ENCODE peak calls at places on chromosome 14, in eight cellular contexts. O is prostate gland, Y is IMR-90, T is stomach, F is GM12878, V is A549, W is H1, P is testis. A is an unnamed sample. For H3K4me1, the result is how much of the 10 kb centered on the place peaks cover.

GRCh38 chr14:58772814-58773620 is 135.3 kb downstream of the DACT1 start:
- DNase-seq in P (no peak), O (no peak), F (no peak), T (no peak), Y (peak), W (no peak), V (no peak), A (no peak)

GRCh38 chr14:98926802-98927201 is 345.2 kb downstream of the BCL11B start:
- DNase-seq in O (no peak), F (no peak), Y (no peak), V (no peak), P (no peak), T (no peak), W (no peak), A (no peak)

GRCh38 chr14:94769413-94770250 is at the start of gene GSC:
- DNase-seq in Y (peak), O (peak), W (no peak), P (peak), F (no peak), V (peak), T (peak), A (no peak)

GRCh38 chr14:18688346-18688745 is 87.4 kb downstream of the OR11H12 start:
- DNase-seq in Y (no peak), O (no peak), F (no peak), W (no peak), V (no peak), T (no peak), P (no peak), A (no peak)

GRCh38 chr14:37434867-37435266 is 160.2 kb downstream of the FOXA1 start:
- DNase-seq in W (no peak), P (no peak), Y (no peak), T (no peak), O (no peak), F (no peak), V (no peak), A (no peak)

GRCh38 chr14:49173765-49174373 is 412.3 kb downstream of the RPS29 start:
- DNase-seq in V (peak), T (peak), P (peak), F (peak), Y (peak), W (peak), O (peak), A (no peak)

GRCh38 chr14:61104358-61104757 is 123.3 kb downstream of the SLC38A6 start:
- DNase-seq in Y (no peak), P (no peak), W (no peak), F (no peak), O (no peak), V (no peak), T (no peak), A (no peak)

GRCh38 chr14:25017562-25017961 is 32.4 kb downstream of the STXBP6 start:
- DNase-seq in T (no peak), O (no peak), V (no peak), W (no peak), P (no peak), Y (no peak), F (no peak), A (no peak)

GRCh38 chr14:63777024-63777423 is 49.2 kb upstream of the SGPP1 start:
- DNase-seq in P (no peak), T (no peak), F (no peak), Y (peak), V (peak), O (no peak), W (no peak), A (no peak)

GRCh38 chr14:48973136-48973535 is 613.0 kb downstream of the RPS29 start:
- DNase-seq in V (no peak), W (no peak), F (no peak), P (no peak), Y (peak), O (no peak), T (no peak), A (no peak)

GRCh38 chr14:52071675-52072074 is 2.8 kb upstream of the NID2 start:
- DNase-seq in P (no peak), O (no peak), F (no peak), V (no peak), T (no peak), Y (peak), W (no peak), A (no peak)

GRCh38 chr14:89912667-89913211 is 41.8 kb downstream of the EFCAB11 start:
- DNase-seq in W (no peak), O (no peak), F (no peak), T (no peak), Y (peak), P (no peak), V (peak), A (no peak)

GRCh38 chr14:33273978-33274377 is 335.3 kb downstream of the NPAS3 start:
- DNase-seq in Y (no peak), V (no peak), F (peak), P (no peak), O (no peak), W (no peak), T (no peak), A (no peak)

GRCh38 chr14:78448483-78449094 is 278.4 kb downstream of the NRXN3 start:
- DNase-seq in V (peak), Y (no peak), W (peak), F (peak), T (peak), O (peak), P (peak), A (peak)

GRCh38 chr14:104940526-104941150 is 16.0 kb downstream of the PLD4 start:
- DNase-seq in T (no peak), V (no peak), O (no peak), P (no peak), Y (peak), W (no peak), F (no peak), A (no peak)

GRCh38 chr14:59787045-59787674 is 83.4 kb downstream of the RTN1 start:
- DNase-seq in V (no peak), O (no peak), P (no peak), Y (no peak), T (no peak), W (no peak), F (no peak), A (no peak)

GRCh38 chr14:48323655-48324054 is 648.2 kb upstream of the MDGA2 start:
- DNase-seq in O (no peak), V (no peak), T (no peak), W (no peak), Y (peak), P (no peak), F (no peak), A (no peak)

GRCh38 chr14:22627506-22628263 is 16.5 kb downstream of the OR6J1 start:
- DNase-seq in T (no peak), O (peak), V (no peak), P (no peak), Y (no peak), F (no peak), W (no peak), A (no peak)

GRCh38 chr14:101465795-101466448 is 95.4 kb upstream of the DIO3 start:
- DNase-seq in T (peak), F (no peak), P (no peak), W (no peak), V (no peak), O (no peak), Y (no peak), A (no peak)

GRCh38 chr14:29716150-29716549 is 211.5 kb downstream of the PRKD1 start:
- DNase-seq in T (no peak), O (no peak), Y (peak), W (no peak), F (no peak), V (no peak), P (no peak), A (no peak)

GRCh38 chr14:59301354-59301753 is 112.9 kb downstream of the DAAM1 start:
- DNase-seq in O (no peak), Y (no peak), T (no peak), V (no peak), W (no peak), P (no peak), F (peak), A (no peak)

GRCh38 chr14:96225745-96226151 is 21.1 kb downstream of the BDKRB2 start:
- DNase-seq in V (peak), T (no peak), O (no peak), W (peak), F (no peak), Y (peak), P (no peak), A (no peak)

GRCh38 chr14:79144891-79145290 is 974.7 kb downstream of the NRXN3 start:
- DNase-seq in V (no peak), O (no peak), Y (peak), W (no peak), F (no peak), T (no peak), P (no peak), A (no peak)

GRCh38 chr14:56862843-56863242 is 52.6 kb upstream of the OTX2 start:
- DNase-seq in T (no peak), Y (no peak), W (no peak), V (no peak), P (no peak), O (no peak), F (no peak), A (no peak)

GRCh38 chr14:50237448-50237847 is 6.1 kb upstream of the SOS2 start:
- DNase-seq in O (no peak), Y (no peak), T (no peak), W (no peak), V (no peak), F (no peak), P (no peak), A (no peak)

GRCh38 chr14:65290830-65291229 is 121.7 kb upstream of the FUT8 start:
- DNase-seq in P (no peak), W (no peak), T (no peak), F (no peak), O (no peak), V (peak), Y (peak), A (no peak)

GRCh38 chr14:73742520-73743238 is 28.5 kb upstream of the PNMA1 start:
- DNase-seq in F (no peak), O (no peak), W (no peak), T (no peak), Y (no peak), P (no peak), V (no peak), A (no peak)

GRCh38 chr14:49549881-49550280 is 36.3 kb downstream of the RPS29 start:
- DNase-seq in V (peak), F (no peak), O (no peak), P (no peak), Y (peak), W (peak), T (no peak), A (no peak)

GRCh38 chr14:49670475-49670874 is 17.5 kb downstream of the POLE2 start:
- DNase-seq in F (no peak), V (no peak), P (no peak), T (no peak), O (no peak), W (no peak), Y (no peak), A (no peak)

GRCh38 chr14:56854325-56854724 is 44.0 kb upstream of the OTX2 start:
- DNase-seq in T (no peak), V (no peak), F (no peak), Y (no peak), P (no peak), W (no peak), O (peak), A (no peak)

GRCh38 chr14:95725685-95726336 is 11.9 kb upstream of the TCL1A start:
- DNase-seq in T (no peak), P (no peak), W (no peak), Y (no peak), F (peak), V (no peak), O (no peak), A (no peak)

GRCh38 chr14:62443796-62444195 is 601.5 kb downstream of the KCNH5 start:
- DNase-seq in O (no peak), F (no peak), W (no peak), Y (peak), P (no peak), T (no peak), V (no peak), A (no peak)

GRCh38 chr14:27184371-27184901 is 586.6 kb upstream of the NOVA1 start:
- DNase-seq in F (no peak), Y (no peak), V (no peak), P (no peak), T (no peak), W (no peak), O (no peak), A (no peak)

GRCh38 chr14:96237641-96238040 is 18.4 kb upstream of the BDKRB1 start:
- DNase-seq in T (no peak), Y (no peak), F (no peak), V (no peak), P (no peak), W (no peak), O (no peak), A (no peak)

GRCh38 chr14:61178226-61179060 is 102.7 kb downstream of the TMEM30B start:
- DNase-seq in P (no peak), O (no peak), F (no peak), W (no peak), Y (peak), T (no peak), V (peak), A (no peak)

GRCh38 chr14:80428171-80428570 is 216.9 kb upstream of the DIO2 start:
- DNase-seq in P (no peak), Y (peak), W (no peak), T (no peak), O (no peak), V (no peak), F (no peak), A (no peak)

GRCh38 chr14:29926701-29927595 is 699 bp downstream of the PRKD1 start:
- DNase-seq in O (peak), W (no peak), V (peak), T (peak), F (no peak), P (peak), Y (peak), A (no peak)

GRCh38 chr14:101558739-101559240 is 2.5 kb upstream of the DIO3 start:
- DNase-seq in W (no peak), F (no peak), T (no peak), O (no peak), Y (no peak), P (no peak), V (no peak), A (no peak)

GRCh38 chr14:35878272-35879140 is 52.4 kb downstream of the BRMS1L start:
- DNase-seq in W (no peak), O (no peak), F (no peak), T (peak), Y (peak), P (peak), V (peak), A (no peak)

DNA sequence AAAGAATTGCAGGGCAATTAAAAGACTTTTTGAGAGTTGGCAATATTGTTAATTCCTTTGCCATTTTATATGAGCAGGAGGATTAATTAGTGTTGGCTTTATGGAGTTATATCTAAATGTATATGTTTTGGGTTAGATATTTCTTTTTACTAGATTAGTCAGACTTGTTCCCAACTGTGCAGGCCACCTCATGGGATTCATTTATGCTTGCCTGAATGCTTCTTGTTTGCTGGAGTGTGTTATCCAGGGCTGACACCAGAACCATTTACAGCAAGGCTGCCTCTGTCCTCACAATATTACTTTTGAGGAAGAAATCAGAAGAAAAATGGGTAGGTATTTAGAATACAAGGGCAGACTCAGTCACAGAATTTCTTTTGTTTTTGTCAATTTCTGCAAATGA is 192.5 kb downstream of the KTN1 start:
- DNase-seq in W (no peak), T (no peak), V (no peak), O (no peak), P (no peak), F (no peak), Y (no peak), A (no peak)
- TF ChIP-seq POLR2A in W (no peak), T (no peak), V (no peak), O (no peak), P (no peak), F (no peak), Y (no peak), A (no peak)

DNA sequence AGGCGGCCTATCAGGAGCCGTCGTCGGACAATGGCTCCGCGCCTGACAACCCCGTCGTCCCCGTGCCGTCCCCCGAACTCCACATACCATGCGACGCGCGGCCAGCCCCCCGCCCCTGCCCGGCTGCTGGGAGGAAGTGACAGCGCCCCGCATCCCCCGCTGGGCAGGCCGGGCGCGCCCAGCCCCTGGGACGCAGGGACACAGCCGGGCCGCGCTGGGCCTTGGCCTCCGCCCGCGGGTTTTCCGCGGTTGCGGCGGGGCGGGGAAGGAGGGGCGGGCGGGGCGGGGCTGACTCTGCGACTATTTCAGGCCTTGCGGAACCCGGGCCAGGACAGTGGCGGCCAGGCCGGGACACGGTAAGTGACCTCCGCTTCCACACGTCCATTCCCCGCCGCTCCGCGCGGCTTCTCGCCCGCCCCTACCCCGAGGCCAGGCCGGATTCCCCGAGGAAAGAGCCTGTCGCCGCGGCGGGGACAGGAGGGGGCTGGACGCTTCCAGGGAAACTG is at the start of gene TNFAIP2:
- DNase-seq in W (no peak), F (no peak), O (no peak), T (no peak), V (peak), Y (no peak), P (no peak), A (no peak)
- H3K4me1 ChIP-seq in W (under half), F (under half), O (under half), T (half or more), V (half or more), Y (under half), P (under half), A (half or more)

DNA sequence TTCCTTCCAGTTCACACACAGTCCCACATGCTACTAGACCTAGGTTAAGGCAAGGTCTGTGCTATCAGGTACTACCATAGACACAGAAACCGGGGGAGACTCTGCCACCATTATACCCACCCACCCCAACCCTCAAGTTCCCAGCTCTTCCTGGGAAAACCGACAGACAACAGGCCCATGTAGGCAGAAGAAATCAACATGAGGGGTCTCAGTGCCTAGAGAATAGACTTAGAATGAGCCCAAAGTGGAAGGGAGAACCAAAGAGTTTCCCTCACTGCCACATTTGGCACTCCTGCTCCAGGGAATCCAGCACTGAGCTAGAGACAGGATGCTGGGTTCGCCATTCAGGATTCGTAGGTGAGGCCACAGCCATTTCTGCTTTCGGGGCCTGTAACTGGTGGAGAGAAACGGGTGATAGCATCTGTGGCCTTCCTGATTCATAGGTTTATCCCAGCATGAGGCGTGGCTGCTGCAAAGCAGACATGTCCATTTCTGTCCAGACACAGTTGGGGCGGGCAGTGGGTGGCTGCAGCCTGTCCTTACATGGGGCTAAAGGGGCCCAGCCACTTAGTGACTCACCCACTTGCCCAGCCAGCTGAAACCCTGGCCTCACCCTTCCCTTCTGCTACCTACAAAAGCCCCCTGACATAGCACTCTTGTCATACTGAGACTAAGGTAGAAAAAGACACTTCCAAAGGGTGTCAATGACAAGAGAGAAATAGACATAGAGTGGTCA is 69.4 kb downstream of the IRF2BPL start:
- DNase-seq in V (peak), F (peak), P (no peak), Y (peak), O (peak), W (no peak), T (no peak), A (no peak)
- TF ChIP-seq POLR2A in V (no peak), F (no peak), P (no peak), Y (peak), O (peak), W (no peak), T (no peak), A (no peak)

GRCh38 chr14:100086361-100086760 is 21.1 kb downstream of the EVL start:
- DNase-seq in W (no peak), V (no peak), Y (no peak), P (no peak), O (no peak), F (no peak), T (no peak), A (no peak)
- H3K4me1 ChIP-seq in W (under half), V (under half), Y (under half), P (under half), O (under half), F (under half), T (under half), A (under half)

GRCh38 chr14:91283666-91284065 is 39.2 kb upstream of the GPR68 start:
- DNase-seq in V (no peak), P (no peak), W (no peak), O (no peak), F (no peak), Y (peak), T (no peak), A (no peak)

GRCh38 chr14:91286530-91286937 is 42.0 kb upstream of the GPR68 start:
- DNase-seq in T (peak), Y (peak), O (peak), V (peak), P (peak), W (peak), F (peak), A (peak)

GRCh38 chr14:91282954-91283645 is 38.6 kb upstream of the GPR68 start:
- DNase-seq in Y (no peak), O (no peak), T (no peak), V (no peak), F (no peak), P (no peak), W (no peak), A (no peak)

GRCh38 chr14:91284791-91285548 is 40.5 kb upstream of the GPR68 start:
- DNase-seq in F (no peak), P (no peak), O (no peak), W (no peak), Y (no peak), T (no peak), V (no peak), A (no peak)

GRCh38 chr14:91284146-91284790 is 39.8 kb upstream of the GPR68 start:
- DNase-seq in T (no peak), V (no peak), P (peak), Y (peak), O (no peak), W (no peak), F (no peak), A (no peak)
- TF ChIP-seq POLR2A in T (no peak), V (no peak), P (no peak), Y (no peak), O (no peak), W (no peak), F (no peak), A (no peak)